ENCODE peak calls at places on chromosome 19, in four cellular contexts. U is GM12878, Y is tibial nerve, K is NB4. Z is an unnamed sample.
A peak's percentile ranks its signal among the peaks of the same experiment; 100 is the strongest.

GRCh38 chr19:6752257-6753177 is 13.0 kb downstream of the TRIP10 start:
- DNase-seq in U (no peak), Y (no peak), K (no peak), Z (no peak)

GRCh38 chr19:23914402-23915286 is at the start of gene ZNF726:
- DNase-seq in K (peak; percentile 98), Y (peak; percentile 87), U (peak; percentile 37), Z (peak; percentile 83)

GRCh38 chr19:16714702-16715294 is 4.8 kb upstream of the NWD1 start:
- DNase-seq in Y (peak; percentile 54), U (peak; percentile 20), K (peak; percentile 77), Z (peak; percentile 24)

GRCh38 chr19:4055209-4055552 is 11.5 kb downstream of the ZBTB7A start:
- DNase-seq in U (no peak), Y (no peak), K (no peak), Z (no peak)

GRCh38 chr19:55472463-55472862 is 4.0 kb upstream of the ZNF628 start:
- DNase-seq in K (no peak), Y (no peak), U (no peak), Z (no peak)

GRCh38 chr19:5308471-5309437 is 31.9 kb downstream of the PTPRS start:
- DNase-seq in K (peak; percentile 33), Y (peak; percentile 59), U (no peak), Z (peak; percentile 45)

GRCh38 chr19:5046339-5047039 is 77.6 kb downstream of the KDM4B start:
- DNase-seq in K (peak; percentile 80), Y (no peak), U (no peak), Z (peak; percentile 94)

GRCh38 chr19:29410974-29411615 is 114.7 kb upstream of the VSTM2B start:
- DNase-seq in Y (peak; percentile 14), U (no peak), K (no peak), Z (no peak)

GRCh38 chr19:18500820-18501219 is 21.1 kb downstream of the ELL start:
- DNase-seq in K (no peak), U (no peak), Y (no peak), Z (peak; percentile 98)

GRCh38 chr19:3608750-3609322 is 2.2 kb upstream of the TBXA2R start:
- DNase-seq in U (no peak), K (peak; percentile 90), Y (no peak), Z (no peak)

GRCh38 chr19:6528544-6529121 is 2.2 kb upstream of the TNFSF9 start:
- DNase-seq in K (peak; percentile 84), U (no peak), Y (peak; percentile 44), Z (no peak)

GRCh38 chr19:17227798-17228367 is 1.9 kb downstream of the OCEL1 start:
- DNase-seq in K (no peak), U (no peak), Y (no peak), Z (peak; percentile 96)

GRCh38 chr19:51525731-51526130 is 5.7 kb downstream of the SIGLEC6 start:
- DNase-seq in U (no peak), Y (no peak), K (no peak), Z (no peak)

GRCh38 chr19:6087074-6087506 is 23.2 kb downstream of the RFX2 start:
- DNase-seq in K (peak; percentile 71), U (peak; percentile 40), Y (no peak), Z (no peak)

GRCh38 chr19:3151563-3152430 is 16.0 kb downstream of the GNA15 start:
- DNase-seq in K (no peak), U (no peak), Y (no peak), Z (no peak)

GRCh38 chr19:5978606-5979552 is 939 bp upstream of the RANBP3 start:
- DNase-seq in U (no peak), Y (no peak), K (peak; percentile 46), Z (no peak)

GRCh38 chr19:49739933-49740332 is 23.2 kb downstream of the TSKS start:
- DNase-seq in Y (no peak), K (no peak), U (no peak), Z (no peak)

GRCh38 chr19:18029617-18030338 is 21.8 kb downstream of the ARRDC2 start:
- DNase-seq in Y (no peak), U (no peak), K (no peak), Z (no peak)

GRCh38 chr19:4456843-4457653 is 546 bp downstream of the UBXN6 start:
- DNase-seq in K (peak; percentile 62), U (no peak), Y (peak; percentile 28), Z (peak; percentile 50)

GRCh38 chr19:5090780-5091575 is 122.1 kb downstream of the KDM4B start:
- DNase-seq in U (no peak), Y (peak; percentile 33), K (peak; percentile 15), Z (peak; percentile 80)

GRCh38 chr19:6750062-6750461 is 10.6 kb downstream of the TRIP10 start:
- DNase-seq in U (no peak), K (no peak), Y (no peak), Z (no peak)

GRCh38 chr19:7554990-7555864 is 19.7 kb downstream of the PNPLA6 start:
- DNase-seq in K (no peak), Y (no peak), U (no peak), Z (no peak)

DNA sequence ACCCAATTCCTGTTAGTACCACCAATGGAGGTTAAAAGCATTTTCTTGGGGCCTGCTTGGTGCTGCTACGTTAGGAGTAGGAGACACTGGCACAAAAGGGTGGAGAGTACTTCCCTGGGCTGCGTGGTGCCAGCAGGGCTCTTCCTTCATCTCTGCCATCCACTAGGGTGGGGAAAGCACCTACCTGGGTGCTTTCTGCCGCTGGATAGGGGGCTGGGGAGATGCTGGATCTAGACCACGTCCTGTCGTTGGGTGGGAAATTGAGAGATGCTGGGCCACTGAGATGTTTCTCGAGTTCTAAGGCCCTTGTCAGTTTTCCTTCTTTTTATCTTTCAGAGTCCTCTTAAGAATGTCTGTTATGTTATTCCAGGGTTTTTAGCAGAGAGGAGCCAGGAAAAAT is 6.7 kb upstream of the FCGBP start:
- DNase-seq in K (no peak), Y (no peak), U (no peak), Z (no peak)
- H3K4me3 ChIP-seq in K (no peak overlapping the region), Y (peak overlapping the region; percentile 13), U (peak overlapping the region; percentile 47), Z (no peak overlapping the region)

DNA sequence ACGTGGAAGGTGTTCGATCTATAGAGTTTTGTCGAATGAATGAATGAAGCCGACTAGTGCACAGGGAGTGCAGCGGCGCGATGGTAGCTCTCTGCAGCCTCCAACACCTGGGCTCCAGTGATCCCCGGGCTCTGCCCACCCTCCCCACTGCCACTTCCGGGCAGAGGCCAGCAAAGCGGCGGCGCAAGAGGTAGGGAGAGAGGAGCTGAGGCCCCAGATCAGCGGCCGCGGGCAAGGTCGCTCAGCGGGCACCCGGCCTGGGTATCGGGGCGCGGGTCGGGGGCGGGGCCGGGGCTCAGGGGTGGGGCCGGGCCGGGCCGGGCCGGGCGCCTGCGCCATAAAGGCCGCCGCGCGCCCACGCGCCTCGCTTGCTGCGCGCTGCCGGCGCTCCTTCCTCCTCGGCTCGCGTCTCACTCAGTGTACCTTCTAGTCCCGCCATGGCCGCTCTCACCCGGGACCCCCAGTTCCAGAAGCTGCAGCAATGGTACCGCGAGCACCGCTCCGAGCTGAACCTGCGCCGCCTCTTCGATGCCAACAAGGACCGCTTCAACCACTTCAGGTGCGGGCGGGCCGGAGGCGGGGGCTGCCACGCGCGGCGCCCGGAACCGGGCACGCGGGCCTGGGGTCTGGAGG is at the start of gene GPI:
- DNase-seq in U (no peak), Y (peak; percentile 29), K (peak; percentile 67), Z (peak; percentile 61)
- TF ChIP-seq POLR2A in U (peak; percentile 88), Y (no peak), K (peak; percentile 47), Z (no peak)

GRCh38 chr19:1953037-1953436 is 12.1 kb downstream of the CSNK1G2 start:
- DNase-seq in U (no peak), K (no peak), Y (no peak), Z (no peak)
- H3K4me3 ChIP-seq in U (no peak overlapping the region), K (no peak overlapping the region), Y (no peak overlapping the region), Z (no peak overlapping the region)

DNA sequence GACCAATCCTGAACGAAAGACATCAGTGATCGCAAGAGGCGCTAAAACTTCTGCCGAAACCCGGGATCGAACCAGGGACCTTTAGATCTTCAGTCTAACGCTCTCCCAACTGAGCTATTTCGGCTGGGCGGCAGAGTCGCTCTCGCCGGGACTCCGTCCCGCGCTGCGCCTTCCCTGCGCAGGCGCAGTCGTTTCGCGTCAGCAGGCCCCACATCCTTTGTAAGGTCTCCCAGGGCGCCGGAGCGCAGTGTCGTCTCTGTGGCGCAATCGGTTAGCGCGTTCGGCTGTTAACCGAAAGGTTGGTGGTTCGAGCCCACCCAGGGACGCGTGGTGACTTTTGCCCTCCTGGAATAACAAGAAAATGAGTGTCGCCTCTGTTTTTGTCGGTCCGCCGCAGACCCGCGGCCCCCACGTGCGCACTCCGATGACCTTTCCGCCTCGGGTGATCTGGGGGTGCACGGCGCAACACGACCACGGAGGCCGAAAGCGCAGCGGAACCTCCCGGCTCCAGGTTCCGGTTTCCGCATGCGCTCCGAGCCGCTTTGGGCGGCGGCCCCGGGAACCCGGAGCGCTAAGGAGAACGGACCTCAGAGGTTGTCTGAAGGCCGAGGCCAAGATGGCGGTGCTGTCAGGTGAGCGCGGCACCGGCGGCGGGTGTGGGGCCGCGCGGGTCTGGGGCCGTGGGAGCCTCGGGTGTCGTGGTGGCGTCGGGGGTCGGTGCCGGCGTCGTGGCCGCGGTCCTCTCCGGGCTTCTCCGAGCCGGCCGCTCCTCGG is at the start of gene NDUFS7:
- DNase-seq in U (peak; percentile 70), K (peak; percentile 87), Y (peak; percentile 93), Z (peak; percentile 90)
- TF ChIP-seq POLR2A in U (peak; percentile 96), K (peak; percentile 47), Y (peak; percentile 39), Z (no peak)